ENCODE peak calls at places on chromosome 12, in five cellular contexts. G, K, B, Y and N are unnamed samples.

GRCh38 chr12:26026713-26027112 is 68.2 kb downstream of the RASSF8 start:
- DNase-seq in G (no peak), K (no peak), B (no peak), Y (no peak), N (no peak)

GRCh38 chr12:114347861-114348260 is 58.1 kb downstream of the TBX5 start:
- DNase-seq in G (no peak), K (no peak), B (no peak), Y (no peak), N (no peak)

GRCh38 chr12:131910302-131911110 is 16.1 kb downstream of the ULK1 start:
- DNase-seq in G (no peak), K (no peak), B (no peak), Y (no peak), N (no peak)

GRCh38 chr12:107732365-107732764 is 28.6 kb downstream of the PRDM4 start:
- DNase-seq in G (no peak), K (no peak), B (peak; percentile 8), Y (peak; percentile 40), N (no peak)

GRCh38 chr12:56020437-56021189 is at the start of gene IKZF4:
- DNase-seq in G (peak; percentile 48), K (no peak), B (peak; percentile 89), Y (peak; percentile 87), N (peak; percentile 91)

GRCh38 chr12:120402217-120402616 is 33.3 kb upstream of the MSI1 start:
- DNase-seq in G (no peak), K (no peak), B (peak; percentile 51), Y (peak; percentile 85), N (no peak)

GRCh38 chr12:97541366-97541765 is 78.8 kb downstream of the RMST start:
- DNase-seq in G (no peak), K (no peak), B (no peak), Y (no peak), N (no peak)

GRCh38 chr12:131229426-131230339 is 276.0 kb downstream of the ADGRD1 start:
- DNase-seq in G (no peak), K (no peak), B (peak; percentile 97), Y (peak; percentile 87), N (no peak)

GRCh38 chr12:58809064-58809607 is 111.2 kb downstream of the LRIG3 start:
- DNase-seq in G (peak; percentile 55), K (no peak), B (no peak), Y (no peak), N (peak; percentile 60)

GRCh38 chr12:76688001-76688400 is 75.9 kb upstream of the ZDHHC17 start:
- DNase-seq in G (peak; percentile 51), K (no peak), B (no peak), Y (no peak), N (no peak)

GRCh38 chr12:87428701-87429277 is 600.4 kb downstream of the C12orf50 start:
- DNase-seq in G (peak; percentile 68), K (no peak), B (no peak), Y (no peak), N (peak; percentile 36)

GRCh38 chr12:132955933-132956725 is at the start of gene ZNF605:
- DNase-seq in G (peak; percentile 89), K (peak; percentile 70), B (peak; percentile 96), Y (peak; percentile 94), N (peak; percentile 90)

GRCh38 chr12:49129332-49130150 is 1.7 kb downstream of the TUBA1B start:
- DNase-seq in G (no peak), K (no peak), B (no peak), Y (no peak), N (no peak)

GRCh38 chr12:92144631-92145480 is 790 bp downstream of the BTG1 start:
- DNase-seq in G (peak; percentile 52), K (no peak), B (peak; percentile 75), Y (peak; percentile 45), N (peak; percentile 60)

GRCh38 chr12:131030472-131031328 is 77.0 kb downstream of the ADGRD1 start:
- DNase-seq in G (no peak), K (no peak), B (no peak), Y (no peak), N (no peak)

GRCh38 chr12:77115471-77115870 is 50.1 kb upstream of the E2F7 start:
- DNase-seq in G (no peak), K (no peak), B (no peak), Y (no peak), N (peak; percentile 60)

GRCh38 chr12:28872654-28873268 is 276.3 kb upstream of the FAR2 start:
- DNase-seq in G (peak; percentile 67), K (peak; percentile 34), B (peak; percentile 75), Y (peak; percentile 83), N (peak; percentile 43)

GRCh38 chr12:7460375-7461259 is 16.7 kb upstream of the CD163L1 start:
- DNase-seq in G (peak; percentile 51), K (peak; percentile 53), B (peak; percentile 71), Y (peak; percentile 76), N (peak; percentile 53)

GRCh38 chr12:121796855-121797751 is 3.6 kb upstream of the RHOF start:
- DNase-seq in G (peak; percentile 83), K (peak; percentile 79), B (peak; percentile 93), Y (peak; percentile 98), N (peak; percentile 92)

GRCh38 chr12:72072613-72073212 is 134.1 kb downstream of the TPH2 start:
- DNase-seq in G (no peak), K (no peak), B (no peak), Y (no peak), N (peak; percentile 6)

GRCh38 chr12:21940972-21941521 is at the start of gene ABCC9:
- DNase-seq in G (peak; percentile 33), K (no peak), B (peak; percentile 63), Y (peak; percentile 69), N (peak; percentile 25)

GRCh38 chr12:21881950-21882349 is 59.3 kb downstream of the ABCC9 start:
- DNase-seq in G (no peak), K (no peak), B (no peak), Y (peak; percentile 26), N (no peak)

GRCh38 chr12:27528788-27529187 is 4.8 kb downstream of the PPFIBP1 start:
- DNase-seq in G (no peak), K (no peak), B (no peak), Y (no peak), N (no peak)

GRCh38 chr12:46904406-46905240 is 78.8 kb upstream of the SLC38A4 start:
- DNase-seq in G (peak; percentile 27), K (no peak), B (no peak), Y (no peak), N (no peak)

GRCh38 chr12:46898152-46898931 is 72.5 kb upstream of the SLC38A4 start:
- DNase-seq in G (no peak), K (no peak), B (no peak), Y (no peak), N (no peak)

GRCh38 chr12:46900734-46901463 is 75.1 kb upstream of the SLC38A4 start:
- DNase-seq in G (no peak), K (no peak), B (no peak), Y (no peak), N (no peak)

GRCh38 chr12:46903058-46903457 is 77.3 kb upstream of the SLC38A4 start:
- DNase-seq in G (no peak), K (no peak), B (no peak), Y (no peak), N (no peak)

DNA sequence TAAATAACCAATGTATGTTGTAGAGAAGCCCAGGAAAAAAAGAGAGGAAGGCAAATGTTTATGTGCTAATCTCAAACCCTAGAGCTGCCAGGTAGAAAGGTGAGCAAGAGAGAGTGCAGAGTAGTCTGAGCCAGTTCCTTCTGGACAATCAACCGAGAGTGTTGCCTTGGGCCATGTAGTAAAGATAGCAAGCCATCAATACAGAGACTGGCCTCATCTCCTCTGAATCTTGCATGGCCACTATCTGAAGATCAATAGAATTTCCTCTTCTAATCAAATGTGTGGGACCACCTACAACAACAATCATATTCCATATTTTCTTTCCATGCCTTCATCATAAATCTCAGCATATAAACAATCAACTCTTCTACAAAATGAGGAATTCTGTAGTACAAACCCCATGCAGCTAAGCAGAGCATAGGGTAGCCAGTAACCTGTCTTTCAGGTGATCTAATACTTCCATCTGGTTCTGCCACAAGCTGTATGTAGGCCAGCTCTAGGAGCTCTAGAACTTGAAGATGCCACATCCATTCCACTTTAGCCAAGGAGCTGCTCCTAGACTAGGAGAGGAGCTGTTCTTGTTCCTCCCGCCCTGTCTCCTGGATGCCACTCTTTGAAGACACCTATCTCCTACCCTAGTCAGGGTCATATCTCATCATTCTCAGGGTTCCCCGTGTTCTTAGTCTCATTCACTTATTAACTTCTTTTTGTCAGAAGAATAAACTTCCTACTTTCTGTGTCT is 75.8 kb upstream of the SLC38A4 start:
- DNase-seq in G (no peak), K (no peak), B (no peak), Y (no peak), N (no peak)
- H2BK5ac ChIP-seq in G (no peak overlapping the region), K (no peak overlapping the region), B (no peak overlapping the region), Y (no peak overlapping the region), N (no peak overlapping the region)

DNA sequence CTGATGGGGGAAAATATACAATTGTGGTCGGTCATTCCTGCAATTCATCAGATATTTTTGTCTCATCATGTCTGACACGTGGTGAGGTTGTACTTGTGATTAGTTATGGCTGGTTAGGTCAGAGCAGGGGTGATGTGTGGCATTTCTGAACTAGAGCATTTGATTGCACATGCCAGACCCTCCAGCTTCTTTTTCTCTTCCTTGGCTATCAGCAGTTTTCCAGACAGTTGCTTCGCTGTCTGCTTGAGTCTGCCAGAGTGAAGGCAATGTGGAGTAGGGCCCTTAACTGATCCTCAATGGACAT is 25.9 kb downstream of the TMEM117 start:
- DNase-seq in G (no peak), K (no peak), B (no peak), Y (no peak), N (no peak)
- H3K23ac ChIP-seq in G (peak overlapping the region; percentile 3), K (no peak overlapping the region), B (no peak overlapping the region), Y (no peak overlapping the region), N (no peak overlapping the region)

DNA sequence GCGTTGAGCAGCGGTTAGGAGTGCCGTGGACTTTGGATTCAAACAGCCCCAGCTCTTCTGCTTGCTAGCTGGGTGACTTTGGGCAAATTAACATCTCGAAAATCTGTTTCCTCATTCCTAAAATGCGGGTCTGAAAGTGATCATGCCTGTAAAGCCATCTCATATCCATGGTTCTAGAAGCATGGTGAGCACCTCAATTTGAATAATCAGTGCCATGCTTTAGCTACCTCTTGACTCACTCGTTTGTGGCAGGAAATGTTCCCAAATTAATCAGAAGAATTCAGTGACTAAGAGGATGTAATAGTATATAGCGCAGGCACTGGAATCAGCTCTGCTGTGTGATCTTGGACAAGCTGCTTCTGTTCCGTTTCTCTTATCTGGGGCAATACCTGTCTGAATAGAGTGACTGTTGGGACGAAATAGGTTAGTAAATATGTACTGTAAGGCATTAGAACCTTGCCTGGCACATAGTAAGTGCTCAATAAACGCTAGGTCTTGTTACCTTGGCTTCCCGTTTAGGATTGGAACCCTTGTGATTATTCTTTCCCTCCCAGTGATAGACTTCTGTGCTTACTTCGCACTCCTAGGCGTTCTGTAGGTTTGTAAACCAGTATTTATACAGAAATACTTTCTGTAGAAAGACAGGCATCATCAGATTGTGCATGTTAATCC is 768 bp upstream of the SMAGP start:
- DNase-seq in G (peak; percentile 86), K (no peak), B (peak; percentile 17), Y (no peak), N (peak; percentile 73)
- H2BK5ac ChIP-seq in G (peak overlapping the region; percentile 88), K (no peak overlapping the region), B (no peak overlapping the region), Y (no peak overlapping the region), N (no peak overlapping the region)

GRCh38 chr12:110079477-110080400 is 31.4 kb upstream of the C12orf76 start:
- DNase-seq in G (peak; percentile 39), K (no peak), B (no peak), Y (no peak), N (peak; percentile 93)
- H3K23ac ChIP-seq in G (no peak overlapping the region), K (no peak overlapping the region), B (no peak overlapping the region), Y (no peak overlapping the region), N (no peak overlapping the region)